ENCODE peak calls at places on chromosomes 1 and 21, in eight cellular contexts. T is CD4-positive, alpha-beta T cell; G is activated CD4-positive, alpha-beta T cell treated with anti-CD3 and anti-CD28 coated beads for 4 hours; K is Calu3; R is NT2/D1; D is stimulated activated CD4-positive, alpha-beta T cell treated with anti-CD3 and anti-CD28 coated beads, Interleukin-2, amount 100 ng/mL, for 48 hours; I is upper lobe of right lung; V is CD8-positive, alpha-beta memory T cell. L is an unnamed sample.

GRCh38 chr1:216723274-216723780 is at the start of gene ESRRG:
- DNase-seq in T (no peak), G (no peak), K (peak), R (peak), D (no peak), I (peak), V (no peak), L (peak)

GRCh38 chr1:6440198-6441126 is 15.9 kb downstream of the ESPN start:
- DNase-seq in T (peak), G (peak), K (peak), R (no peak), D (peak), I (peak), V (peak), L (no peak)

GRCh38 chr1:83131692-83131955 is 867.3 kb downstream of the TTLL7 start:
- DNase-seq in T (no peak), G (no peak), K (no peak), R (no peak), D (no peak), I (no peak), V (no peak), L (no peak)

GRCh38 chr1:32703479-32704291 is 1.1 kb upstream of the SYNC start:
- DNase-seq in T (no peak), G (no peak), K (no peak), R (peak), D (no peak), I (peak), V (no peak), L (peak)

GRCh38 chr1:224438989-224439388 is 4.4 kb upstream of the WDR26 start:
- DNase-seq in T (no peak), G (no peak), K (no peak), R (no peak), D (no peak), I (no peak), V (no peak), L (no peak)

GRCh38 chr21:37467082-37467481 is 100.5 kb downstream of the DYRK1A start:
- DNase-seq in T (no peak), G (no peak), K (no peak), R (no peak), D (no peak), I (no peak), V (no peak), L (no peak)

GRCh38 chr1:14521602-14522001 is 76.9 kb upstream of the KAZN start:
- DNase-seq in T (no peak), G (no peak), K (no peak), R (no peak), D (no peak), I (no peak), V (no peak), L (no peak)

GRCh38 chr1:119713538-119714456 is 2.1 kb downstream of the PHGDH start:
- DNase-seq in T (no peak), G (no peak), K (no peak), R (peak), D (no peak), I (no peak), V (no peak), L (no peak)

GRCh38 chr1:52693843-52694242 is 4.3 kb downstream of the COA7 start:
- DNase-seq in T (no peak), G (no peak), K (no peak), R (no peak), D (no peak), I (no peak), V (no peak), L (no peak)

GRCh38 chr1:179287456-179287855 is 6.1 kb upstream of the SOAT1 start:
- DNase-seq in T (no peak), G (no peak), K (no peak), R (no peak), D (no peak), I (no peak), V (no peak), L (no peak)

GRCh38 chr1:109265016-109265415 is 15.7 kb downstream of the CELSR2 start:
- DNase-seq in T (no peak), G (no peak), K (no peak), R (no peak), D (no peak), I (no peak), V (no peak), L (no peak)

GRCh38 chr1:207858806-207859205 is 52.1 kb downstream of the CD34 start:
- DNase-seq in T (no peak), G (no peak), K (no peak), R (no peak), D (no peak), I (no peak), V (no peak), L (no peak)

GRCh38 chr1:72283204-72284083 is 1.1 kb upstream of the NEGR1 start:
- DNase-seq in T (no peak), G (no peak), K (peak), R (peak), D (no peak), I (peak), V (no peak), L (peak)

GRCh38 chr1:10536133-10536768 is 61.5 kb downstream of the PEX14 start:
- DNase-seq in T (no peak), G (no peak), K (no peak), R (no peak), D (no peak), I (no peak), V (no peak), L (no peak)

GRCh38 chr1:43366601-43367025 is 1.2 kb downstream of the ELOVL1 start:
- DNase-seq in T (no peak), G (no peak), K (no peak), R (no peak), D (no peak), I (no peak), V (no peak), L (no peak)

GRCh38 chr1:21966247-21967000 is 10.4 kb upstream of the CELA3B start:
- DNase-seq in T (no peak), G (no peak), K (no peak), R (no peak), D (no peak), I (no peak), V (no peak), L (no peak)

GRCh38 chr1:92211166-92211565 is 6.5 kb upstream of the C1orf146 start:
- DNase-seq in T (no peak), G (no peak), K (no peak), R (no peak), D (no peak), I (no peak), V (no peak), L (peak)

GRCh38 chr1:94514095-94514727 is 27.3 kb downstream of the F3 start:
- DNase-seq in T (no peak), G (no peak), K (peak), R (peak), D (no peak), I (no peak), V (no peak), L (peak)

GRCh38 chr1:227465256-227465655 is 98.1 kb upstream of the ZNF678 start:
- DNase-seq in T (no peak), G (no peak), K (no peak), R (no peak), D (no peak), I (no peak), V (no peak), L (no peak)

GRCh38 chr1:11787251-11787803 is 18.4 kb downstream of the MTHFR start:
- DNase-seq in T (no peak), G (no peak), K (peak), R (no peak), D (no peak), I (peak), V (no peak), L (peak)

GRCh38 chr1:222105393-222105737 is 363.5 kb upstream of the DUSP10 start:
- DNase-seq in T (no peak), G (no peak), K (peak), R (no peak), D (no peak), I (no peak), V (no peak), L (no peak)

GRCh38 chr1:177873238-177873637 is 96.6 kb downstream of the SEC16B start:
- DNase-seq in T (no peak), G (no peak), K (no peak), R (no peak), D (no peak), I (no peak), V (no peak), L (peak)

GRCh38 chr1:106266786-106267185 is 789.7 kb upstream of the PRMT6 start:
- DNase-seq in T (no peak), G (no peak), K (no peak), R (no peak), D (no peak), I (no peak), V (no peak), L (no peak)

GRCh38 chr1:97145321-97145956 is 423.9 kb downstream of the PTBP2 start:
- DNase-seq in T (no peak), G (no peak), K (no peak), R (no peak), D (no peak), I (no peak), V (no peak), L (peak)

GRCh38 chr1:13730751-13731482 is 30.9 kb downstream of the PRDM2 start:
- DNase-seq in T (peak), G (peak), K (no peak), R (no peak), D (peak), I (peak), V (peak), L (no peak)